ENCODE peak calls at places on chromosome 11, in six cellular contexts. T is activated CD4-positive, alpha-beta T cell treated with anti-CD3 and anti-CD28 coated beads, Interleukin-2, amount 50 U/mL, for 1 hour; D is HTR-8/SVneo; I is activated CD4-positive, CD25-positive, alpha-beta regulatory T cell; M is HT1080; N is stimulated activated CD4-positive, alpha-beta T cell treated with anti-CD3 and anti-CD28 coated beads, Interleukin-15, amount 100 ng/mL, for 1 hour. J is an unnamed sample.

GRCh38 chr11:129655247-129655832 is 160.3 kb upstream of the TMEM45B start:
- DNase-seq in T (no peak), D (no peak), I (no peak), M (no peak), N (no peak), J (no peak)

GRCh38 chr11:1855886-1856265 is 3.0 kb downstream of the LSP1 start:
- DNase-seq in T (no peak), D (no peak), I (no peak), M (no peak), N (no peak), J (no peak)

GRCh38 chr11:10693509-10694071 is at the start of gene IRAG1:
- DNase-seq in T (no peak), D (no peak), I (no peak), M (no peak), N (no peak), J (no peak)

GRCh38 chr11:74721479-74721835 is 9.8 kb downstream of the CHRDL2 start:
- DNase-seq in T (no peak), D (no peak), I (no peak), M (no peak), N (no peak), J (no peak)

GRCh38 chr11:106644824-106645223 is 373.5 kb downstream of the GUCY1A2 start:
- DNase-seq in T (no peak), D (no peak), I (no peak), M (peak), N (no peak), J (no peak)

GRCh38 chr11:16080688-16081388 is 275.5 kb downstream of the SOX6 start:
- DNase-seq in T (no peak), D (no peak), I (no peak), M (peak), N (no peak), J (no peak)

GRCh38 chr11:111001091-111001430 is 244.5 kb upstream of the POU2AF2 start:
- DNase-seq in T (no peak), D (no peak), I (no peak), M (no peak), N (no peak), J (no peak)

GRCh38 chr11:130096823-130097222 is 27.1 kb downstream of the APLP2 start:
- DNase-seq in T (no peak), D (no peak), I (no peak), M (no peak), N (no peak), J (no peak)

GRCh38 chr11:78800089-78800690 is 225.5 kb upstream of the NARS2 start:
- DNase-seq in T (no peak), D (no peak), I (no peak), M (no peak), N (no peak), J (no peak)

GRCh38 chr11:71251761-71252433 is 480 bp downstream of the SHANK2 start:
- DNase-seq in T (no peak), D (peak), I (no peak), M (no peak), N (no peak), J (no peak)

GRCh38 chr11:112564228-112564955 is 303.7 kb upstream of the PLET1 start:
- DNase-seq in T (no peak), D (peak), I (no peak), M (peak), N (no peak), J (peak)

GRCh38 chr11:123056835-123057491 is 5.0 kb downstream of the HSPA8 start:
- DNase-seq in T (no peak), D (no peak), I (no peak), M (no peak), N (no peak), J (no peak)

GRCh38 chr11:12076840-12077534 is 33.4 kb upstream of the MICAL2 start:
- DNase-seq in T (no peak), D (no peak), I (no peak), M (no peak), N (no peak), J (no peak)

GRCh38 chr11:95378106-95378505 is 147.1 kb upstream of the SESN3 start:
- DNase-seq in T (no peak), D (no peak), I (no peak), M (no peak), N (no peak), J (no peak)

GRCh38 chr11:129946256-129946655 is 50.9 kb upstream of the NFRKB start:
- DNase-seq in T (no peak), D (no peak), I (no peak), M (peak), N (no peak), J (no peak)

GRCh38 chr11:2521081-2521480 is 76.3 kb downstream of the KCNQ1 start:
- DNase-seq in T (no peak), D (no peak), I (no peak), M (no peak), N (no peak), J (no peak)

GRCh38 chr11:72975778-72976520 is 161.7 kb downstream of the ATG16L2 start:
- DNase-seq in T (no peak), D (peak), I (no peak), M (peak), N (no peak), J (peak)

GRCh38 chr11:112296044-112296443 is 35.4 kb upstream of the PLET1 start:
- DNase-seq in T (no peak), D (no peak), I (no peak), M (no peak), N (no peak), J (no peak)